ENCODE peak calls at places on chromosomes 11 and 22, in six cellular contexts. C, X, Z, P, B and F are unnamed samples.

GRCh38 chr11:108648528-108648885 is 16.4 kb upstream of the DDX10 start:
- DNase-seq in Z (no peak), B (no peak), X (no peak), P (no peak), C (no peak), F (no peak)

GRCh38 chr11:12185914-12186313 is 75.5 kb downstream of the MICAL2 start:
- DNase-seq in P (no peak), C (no peak), B (no peak), Z (no peak), X (no peak), F (no peak)

GRCh38 chr22:42412744-42413220 is 19.4 kb downstream of the NFAM1 start:
- DNase-seq in B (no peak), Z (no peak), P (no peak), X (no peak), C (no peak), F (peak)

GRCh38 chr11:19988598-19988997 is 171.7 kb downstream of the DBX1 start:
- DNase-seq in X (peak), B (no peak), C (no peak), P (peak), Z (peak), F (peak)

GRCh38 chr11:30313580-30313979 is 9.3 kb upstream of the ARL14EP start:
- DNase-seq in B (no peak), X (no peak), C (no peak), P (no peak), Z (no peak), F (no peak)

GRCh38 chr11:69442807-69443137 is 38.7 kb upstream of the LINC01488 start:
- DNase-seq in P (no peak), X (no peak), C (peak), Z (peak), B (no peak), F (no peak)

GRCh38 chr11:73961321-73961720 is 10.5 kb downstream of the DNAJB13 start:
- DNase-seq in X (peak), P (no peak), C (no peak), B (no peak), Z (no peak), F (no peak)

GRCh38 chr11:76288166-76288978 is 82.1 kb upstream of the WNT11 start:
- DNase-seq in C (no peak), Z (no peak), P (no peak), B (no peak), X (no peak), F (no peak)

GRCh38 chr11:393219-394033 is 583 bp upstream of the PKP3 start:
- DNase-seq in B (peak), P (peak), Z (peak), C (no peak), X (peak), F (no peak)

GRCh38 chr11:94895451-94895850 is 77.9 kb downstream of the CWC15 start:
- DNase-seq in B (no peak), P (no peak), X (no peak), C (no peak), Z (no peak), F (no peak)

GRCh38 chr11:105458071-105458470 is 151.8 kb upstream of the GRIA4 start:
- DNase-seq in Z (no peak), X (no peak), B (no peak), P (no peak), C (no peak), F (no peak)

GRCh38 chr22:22992474-22992873 is 77.8 kb upstream of the GNAZ start:
- DNase-seq in C (no peak), Z (no peak), P (no peak), X (no peak), B (no peak), F (no peak)

GRCh38 chr22:40512426-40513136 is 123.9 kb downstream of the MRTFA start:
- DNase-seq in P (no peak), B (no peak), C (no peak), X (no peak), Z (no peak), F (peak)

GRCh38 chr11:67373916-67374570 is 645 bp upstream of the CLCF1 start:
- DNase-seq in Z (peak), B (peak), X (peak), P (peak), C (peak), F (peak)

GRCh38 chr11:86161373-86162255 is 82.9 kb upstream of the EED start:
- DNase-seq in Z (no peak), P (no peak), C (no peak), X (no peak), B (no peak), F (no peak)

GRCh38 chr11:86160546-86161149 is 83.9 kb upstream of the EED start:
- DNase-seq in B (no peak), C (no peak), P (no peak), X (no peak), Z (no peak), F (no peak)

GRCh38 chr11:86164106-86164505 is 80.4 kb upstream of the EED start:
- DNase-seq in X (no peak), B (no peak), C (no peak), Z (no peak), P (no peak), F (no peak)

GRCh38 chr11:86158716-86159669 is 85.6 kb upstream of the EED start:
- DNase-seq in X (no peak), C (no peak), P (no peak), Z (no peak), B (no peak), F (no peak)

GRCh38 chr11:86162257-86162656 is 82.3 kb upstream of the EED start:
- DNase-seq in P (no peak), B (no peak), C (no peak), Z (no peak), X (no peak), F (peak)
- TF ChIP-seq POLR2AphosphoS5 in P (no peak), B (peak), C (no peak), Z (no peak), X (no peak), F (peak)

GRCh38 chr11:8688414-8689362 is 6.1 kb downstream of the RPL27A start:
- DNase-seq in Z (peak), X (peak), B (peak), P (peak), C (peak), F (peak)
- TF ChIP-seq POLR2A in Z (peak), X (peak), B (peak), P (peak), C (no peak), F (peak)

DNA sequence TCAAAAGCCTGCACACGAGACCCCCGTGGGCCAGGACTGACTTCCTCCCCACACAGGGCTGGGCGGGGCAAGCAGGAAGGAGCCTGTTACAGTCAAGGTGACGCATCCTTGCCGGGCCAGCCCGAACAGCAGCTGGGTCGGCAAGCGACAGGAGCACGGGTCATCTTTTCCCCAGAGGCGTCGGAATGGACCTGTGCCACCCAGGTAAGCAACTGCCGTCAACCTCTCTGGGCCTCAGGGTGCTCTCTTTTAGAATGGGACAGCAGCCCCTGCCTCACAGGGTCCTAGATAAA is at the start of gene CYTH4:
- DNase-seq in B (peak), Z (no peak), P (no peak), X (no peak), C (peak), F (peak)
- H3K27ac ChIP-seq in B (peak), Z (no peak), P (no peak), X (no peak), C (peak), F (peak)

GRCh38 chr22:19855504-19856409 is 1.1 kb upstream of the GNB1L start:
- DNase-seq in P (peak), C (peak), X (peak), Z (no peak), B (peak), F (peak)
- TF ChIP-seq POLR2AphosphoS5 in P (peak), C (peak), X (peak), Z (no peak), B (no peak), F (peak)

DNA sequence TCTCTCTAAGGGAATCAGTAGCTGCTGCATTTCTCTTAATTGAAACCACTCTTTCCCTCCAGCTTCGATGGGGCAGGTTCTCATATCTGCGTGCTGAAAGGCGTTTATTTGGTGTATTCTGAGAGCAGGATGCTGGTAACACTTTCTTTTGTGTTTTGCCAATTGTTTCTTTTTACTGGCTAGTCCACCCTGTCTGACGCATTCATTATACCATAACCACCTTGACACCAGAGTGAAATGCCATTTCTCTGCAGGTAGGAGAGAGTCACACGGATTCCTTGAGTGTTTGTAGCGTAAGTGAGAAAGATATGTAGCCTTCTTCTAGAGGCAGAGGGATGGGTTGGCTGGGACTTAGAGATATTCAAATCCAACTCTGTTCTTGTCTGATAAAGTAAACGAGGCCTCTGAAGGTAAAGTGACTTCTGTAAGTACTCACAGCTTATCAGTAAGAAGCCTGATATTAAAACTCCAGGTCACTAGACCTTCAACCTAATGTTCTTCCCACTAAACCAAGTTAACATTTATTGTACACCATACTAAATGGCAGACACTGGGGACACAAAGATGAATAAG is 21.4 kb downstream of the CD44 start:
- DNase-seq in B (no peak), C (no peak), Z (no peak), X (no peak), P (no peak), F (no peak)
- TF ChIP-seq POLR2A in B (no peak), C (no peak), Z (no peak), X (no peak), P (no peak), F (no peak)

GRCh38 chr22:20458530-20459151 is 21.0 kb upstream of the SCARF2 start:
- DNase-seq in B (no peak), Z (no peak), C (peak), P (no peak), X (no peak), F (no peak)

GRCh38 chr22:20456722-20457076 is 19.1 kb upstream of the SCARF2 start:
- DNase-seq in Z (no peak), B (no peak), X (no peak), P (no peak), C (peak), F (peak)

GRCh38 chr22:20457506-20458240 is 20.0 kb upstream of the SCARF2 start:
- DNase-seq in C (peak), P (no peak), B (no peak), X (no peak), Z (no peak), F (peak)

GRCh38 chr22:20455709-20456063 is 18.1 kb upstream of the SCARF2 start:
- DNase-seq in P (no peak), Z (no peak), X (no peak), C (peak), B (no peak), F (peak)

GRCh38 chr22:20456064-20456721 is 18.6 kb upstream of the SCARF2 start:
- DNase-seq in B (peak), P (peak), C (peak), Z (peak), X (no peak), F (peak)
- H3K27ac ChIP-seq in B (no peak), P (no peak), C (no peak), Z (no peak), X (no peak), F (no peak)